ENCODE peak calls at places on chromosomes 4 and X, in four cellular contexts. F is stomach, Q is OCI-LY7, U is suprapubic skin. N is an unnamed sample.
A peak's percentile ranks its signal among the peaks of the same experiment; 100 is the strongest.

GRCh38 chr4:155946486-155946885 is 7.2 kb downstream of the CTSO start:
- DNase-seq in U (no peak), F (no peak), Q (no peak), N (no peak)

GRCh38 chr4:110970642-110971041 is 347.8 kb upstream of the PITX2 start:
- DNase-seq in U (no peak), Q (peak; percentile 71), F (peak; percentile 26), N (peak; percentile 20)

GRCh38 chrX:114462266-114462665 is 121.6 kb upstream of the HTR2C start:
- DNase-seq in Q (no peak), F (no peak), U (no peak), N (no peak)

GRCh38 chr4:113101669-113102068 is 52.2 kb downstream of the ANK2 start:
- DNase-seq in U (no peak), F (no peak), Q (no peak), N (no peak)

GRCh38 chrX:125203379-125203736 is 116.3 kb upstream of the TEX13C start:
- DNase-seq in Q (no peak), U (peak; percentile 57), F (no peak), N (peak; percentile 2)

GRCh38 chr4:124277691-124278090 is 434.8 kb downstream of the ANKRD50 start:
- DNase-seq in Q (no peak), U (no peak), F (no peak), N (no peak)

GRCh38 chrX:25158635-25159034 is 142.9 kb upstream of the ARX start:
- DNase-seq in Q (no peak), F (no peak), U (no peak), N (no peak)

GRCh38 chr4:23033796-23034195 is 341.1 kb downstream of the GBA3 start:
- DNase-seq in Q (no peak), U (no peak), F (no peak), N (no peak)

DNA sequence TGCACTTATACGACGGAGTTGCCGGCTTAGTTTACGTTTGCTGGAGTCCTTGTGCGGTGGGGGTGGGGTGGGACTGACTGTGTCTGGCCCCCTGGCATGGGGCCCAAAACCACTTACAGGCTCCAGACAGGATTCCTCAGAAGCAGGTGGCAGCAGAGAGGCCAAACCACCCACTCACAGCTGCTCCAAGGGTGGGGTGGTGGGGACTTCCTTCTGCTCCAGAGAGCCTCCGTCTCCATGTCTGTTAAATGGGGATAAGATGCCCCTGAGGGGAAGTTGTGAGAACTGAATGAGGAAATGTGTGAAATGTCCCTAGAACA is 36.7 kb downstream of the PSAPL1 start:
- DNase-seq in F (no peak), Q (no peak), U (peak; percentile 41), N (no peak)
- TF ChIP-seq CTCF in F (no peak), Q (no peak), U (no peak), N (no peak)

DNA sequence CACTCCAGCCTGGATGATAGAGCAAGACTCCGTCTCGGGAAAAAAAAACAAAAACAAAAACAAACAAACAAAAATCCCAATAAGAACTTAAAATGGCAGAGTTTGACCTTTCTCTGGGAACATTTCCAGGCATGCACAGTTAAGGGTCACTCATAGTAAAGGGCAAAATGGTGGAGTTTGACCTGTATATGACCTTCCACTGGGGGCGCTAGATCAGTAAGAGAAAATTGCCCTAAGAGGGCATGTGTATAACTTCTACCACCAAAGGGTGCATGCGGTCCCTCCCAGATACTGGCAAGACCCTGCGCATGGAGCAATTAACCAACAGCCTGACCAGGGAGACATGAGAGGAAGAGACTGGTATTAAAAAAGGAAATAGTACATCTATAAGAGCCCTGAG is 177.2 kb downstream of the MOSPD2 start:
- DNase-seq in F (no peak), Q (peak; percentile 1), U (no peak), N (no peak)
- TF ChIP-seq CTCF in F (no peak), Q (peak; percentile 61), U (no peak), N (no peak)

DNA sequence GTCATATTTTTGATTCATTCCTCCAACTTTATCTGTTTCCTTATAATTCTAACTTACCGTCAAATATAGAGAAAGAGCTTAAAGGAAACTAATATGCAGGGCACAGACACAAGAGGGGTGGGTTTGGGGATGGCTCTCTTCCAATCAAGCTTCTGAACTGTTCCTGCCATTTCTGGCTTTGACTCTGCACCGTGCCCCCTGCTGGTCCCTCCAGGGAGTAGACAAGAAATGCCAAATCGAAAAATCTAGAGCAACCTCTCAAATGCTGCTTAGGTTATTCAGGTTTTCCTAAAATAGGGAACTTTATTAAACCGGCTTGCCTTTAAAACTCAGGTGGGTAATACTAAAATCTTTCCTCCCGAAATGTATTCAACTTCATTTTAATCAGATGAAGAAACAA is 39.8 kb upstream of the VCX3A start:
- DNase-seq in U (no peak), F (no peak), Q (peak; percentile 1), N (no peak)
- TF ChIP-seq CTCF in U (no peak), F (no peak), Q (peak; percentile 53), N (no peak)

DNA sequence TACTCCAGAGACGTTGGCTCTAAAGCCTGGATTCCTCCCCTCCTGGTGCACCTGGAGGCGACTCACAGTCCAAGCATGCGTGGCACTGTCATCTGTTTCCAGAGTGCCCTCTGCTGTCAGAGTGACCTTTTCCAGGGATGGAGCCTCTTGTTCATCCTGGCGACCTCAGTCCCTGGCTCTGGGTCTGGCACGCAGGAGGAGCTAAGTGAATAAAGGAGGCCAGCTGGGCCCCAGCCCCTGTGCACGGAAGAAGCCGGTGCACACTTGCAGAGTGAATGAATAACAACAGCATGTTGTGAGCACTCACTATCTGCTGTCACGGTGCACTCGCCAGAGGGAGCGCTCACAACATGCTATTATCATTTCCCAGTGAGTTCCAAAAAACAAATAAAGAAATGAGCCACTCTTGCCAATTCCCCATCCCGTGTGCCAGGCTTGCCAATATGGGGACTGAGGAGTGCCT is 27.8 kb upstream of the PSAPL1 start:
- DNase-seq in U (no peak), Q (peak; percentile 4), F (peak; percentile 32), N (no peak)
- TF ChIP-seq CTCF in U (no peak), Q (no peak), F (no peak), N (no peak)

GRCh38 chr4:4719446-4719845 is 140.0 kb upstream of the MSX1 start:
- DNase-seq in Q (no peak), F (no peak), U (no peak), N (no peak)

GRCh38 chr4:4726051-4726450 is 133.4 kb upstream of the MSX1 start:
- DNase-seq in F (no peak), U (no peak), Q (peak; percentile 25), N (no peak)

GRCh38 chr4:4717692-4718091 is 141.8 kb upstream of the MSX1 start:
- DNase-seq in Q (no peak), F (no peak), U (no peak), N (no peak)

GRCh38 chr4:4721636-4722035 is 137.8 kb upstream of the MSX1 start:
- DNase-seq in U (no peak), Q (no peak), F (no peak), N (no peak)

GRCh38 chr4:4720671-4721070 is 138.8 kb upstream of the MSX1 start:
- DNase-seq in U (no peak), F (no peak), Q (no peak), N (no peak)
- TF ChIP-seq CTCF in U (no peak), F (no peak), Q (no peak), N (no peak)

GRCh38 chrX:109777749-109778148 is 44.7 kb upstream of the ACSL4 start:
- DNase-seq in U (no peak), Q (no peak), F (no peak), N (no peak)

GRCh38 chrX:109783712-109784109 is 50.7 kb upstream of the ACSL4 start:
- DNase-seq in Q (no peak), U (no peak), F (peak; percentile 43), N (no peak)

GRCh38 chrX:109785053-109785452 is 52.0 kb upstream of the ACSL4 start:
- DNase-seq in Q (no peak), F (no peak), U (no peak), N (no peak)

GRCh38 chrX:109782994-109783711 is 50.1 kb upstream of the ACSL4 start:
- DNase-seq in U (no peak), F (no peak), Q (no peak), N (peak; percentile 26)
- TF ChIP-seq CTCF in U (no peak), F (no peak), Q (no peak), N (no peak)